ENCODE peak calls at places on chromosomes 13 and 19, in six cellular contexts. One of them, this sample, is unnamed.
A peak's percentile ranks its signal among the peaks of the same experiment; 100 is the strongest.

GRCh38 chr13:113413898-113414282 is 39.4 kb downstream of the ADPRHL1 start:
- DNase-seq in heart right ventricle: no peak
- DNase-seq in mammary epithelial cell: no peak
- DNase-seq in tibial artery: peak; percentile 95
- DNase-seq in left ventricle myocardium inferior: peak; percentile 59
- DNase-seq in colonic mucosa: peak; percentile 40
- DNase-seq in this sample: no peak

GRCh38 chr13:53499551-53499950 is 470.9 kb downstream of the OLFM4 start:
- DNase-seq in heart right ventricle: no peak
- DNase-seq in mammary epithelial cell: no peak
- DNase-seq in tibial artery: no peak
- DNase-seq in left ventricle myocardium inferior: no peak
- DNase-seq in colonic mucosa: no peak
- DNase-seq in this sample: no peak

GRCh38 chr13:24670927-24671326 is 9.3 kb upstream of the ATP12A start:
- DNase-seq in heart right ventricle: no peak
- DNase-seq in mammary epithelial cell: no peak
- DNase-seq in tibial artery: no peak
- DNase-seq in left ventricle myocardium inferior: no peak
- DNase-seq in colonic mucosa: peak; percentile 62
- DNase-seq in this sample: no peak

GRCh38 chr19:15194938-15195337 is 5.9 kb downstream of the NOTCH3 start:
- DNase-seq in heart right ventricle: peak; percentile 29
- DNase-seq in mammary epithelial cell: peak; percentile 44
- DNase-seq in tibial artery: peak; percentile 82
- DNase-seq in left ventricle myocardium inferior: no peak
- DNase-seq in colonic mucosa: no peak
- DNase-seq in this sample: peak; percentile 44

GRCh38 chr19:9945319-9945966 is 9.1 kb upstream of the OLFM2 start:
- DNase-seq in heart right ventricle: peak; percentile 89
- DNase-seq in mammary epithelial cell: peak; percentile 72
- DNase-seq in tibial artery: peak; percentile 98
- DNase-seq in left ventricle myocardium inferior: peak; percentile 90
- DNase-seq in colonic mucosa: peak; percentile 65
- DNase-seq in this sample: peak; percentile 70

GRCh38 chr13:76856141-76856571 is 30.0 kb downstream of the KCTD12 start:
- DNase-seq in heart right ventricle: no peak
- DNase-seq in mammary epithelial cell: peak; percentile 96
- DNase-seq in tibial artery: no peak
- DNase-seq in left ventricle myocardium inferior: no peak
- DNase-seq in colonic mucosa: no peak
- DNase-seq in this sample: peak; percentile 91

GRCh38 chr13:75258159-75258782 is 223.7 kb downstream of the TBC1D4 start:
- DNase-seq in heart right ventricle: no peak
- DNase-seq in mammary epithelial cell: peak; percentile 50
- DNase-seq in tibial artery: no peak
- DNase-seq in left ventricle myocardium inferior: no peak
- DNase-seq in colonic mucosa: no peak
- DNase-seq in this sample: peak; percentile 69

GRCh38 chr13:23956106-23956505 is 58.8 kb upstream of the C1QTNF9B start:
- DNase-seq in heart right ventricle: no peak
- DNase-seq in mammary epithelial cell: peak; percentile 90
- DNase-seq in tibial artery: no peak
- DNase-seq in left ventricle myocardium inferior: no peak
- DNase-seq in colonic mucosa: peak; percentile 45
- DNase-seq in this sample: peak; percentile 92

GRCh38 chr19:57028804-57029525 is 90.8 kb upstream of the USP29 start:
- DNase-seq in heart right ventricle: no peak
- DNase-seq in mammary epithelial cell: no peak
- DNase-seq in tibial artery: no peak
- DNase-seq in left ventricle myocardium inferior: no peak
- DNase-seq in colonic mucosa: no peak
- DNase-seq in this sample: no peak

GRCh38 chr19:44800461-44800860 is 8.4 kb upstream of the BCAM start:
- DNase-seq in heart right ventricle: peak; percentile 87
- DNase-seq in mammary epithelial cell: peak; percentile 63
- DNase-seq in tibial artery: peak; percentile 87
- DNase-seq in left ventricle myocardium inferior: peak; percentile 83
- DNase-seq in colonic mucosa: peak; percentile 85
- DNase-seq in this sample: peak; percentile 78

GRCh38 chr19:45475537-45476348 is 7.9 kb downstream of the FOSB start:
- DNase-seq in heart right ventricle: no peak
- DNase-seq in mammary epithelial cell: no peak
- DNase-seq in tibial artery: no peak
- DNase-seq in left ventricle myocardium inferior: no peak
- DNase-seq in colonic mucosa: no peak
- DNase-seq in this sample: peak; percentile 36

GRCh38 chr13:57627663-57628062 is 3.9 kb upstream of the PCDH17 start:
- DNase-seq in heart right ventricle: no peak
- DNase-seq in mammary epithelial cell: no peak
- DNase-seq in tibial artery: no peak
- DNase-seq in left ventricle myocardium inferior: no peak
- DNase-seq in colonic mucosa: no peak
- DNase-seq in this sample: peak; percentile 39

GRCh38 chr13:48949566-48950506 is 25.9 kb upstream of the FNDC3A start:
- DNase-seq in heart right ventricle: no peak
- DNase-seq in mammary epithelial cell: no peak
- DNase-seq in tibial artery: no peak
- DNase-seq in left ventricle myocardium inferior: no peak
- DNase-seq in colonic mucosa: no peak
- DNase-seq in this sample: no peak

GRCh38 chr19:6952956-6953355 is 65.6 kb downstream of the ADGRE1 start:
- DNase-seq in heart right ventricle: no peak
- DNase-seq in mammary epithelial cell: no peak
- DNase-seq in tibial artery: no peak
- DNase-seq in left ventricle myocardium inferior: no peak
- DNase-seq in colonic mucosa: no peak
- DNase-seq in this sample: no peak

GRCh38 chr19:23916991-23917390 is 2.3 kb downstream of the ZNF726 start:
- DNase-seq in heart right ventricle: no peak
- DNase-seq in mammary epithelial cell: peak; percentile 46
- DNase-seq in tibial artery: no peak
- DNase-seq in left ventricle myocardium inferior: no peak
- DNase-seq in colonic mucosa: no peak
- DNase-seq in this sample: peak; percentile 56

GRCh38 chr19:50962245-50962644 is 7.1 kb downstream of the KLK6 start:
- DNase-seq in heart right ventricle: no peak
- DNase-seq in mammary epithelial cell: no peak
- DNase-seq in tibial artery: no peak
- DNase-seq in left ventricle myocardium inferior: no peak
- DNase-seq in colonic mucosa: no peak
- DNase-seq in this sample: no peak

GRCh38 chr13:29679357-29680050 is 84.0 kb upstream of the SLC7A1 start:
- DNase-seq in heart right ventricle: peak; percentile 68
- DNase-seq in mammary epithelial cell: no peak
- DNase-seq in tibial artery: no peak
- DNase-seq in left ventricle myocardium inferior: peak; percentile 52
- DNase-seq in colonic mucosa: no peak
- DNase-seq in this sample: no peak

GRCh38 chr19:45211751-45212381 is 33.3 kb downstream of the BLOC1S3 start:
- DNase-seq in heart right ventricle: peak; percentile 67
- DNase-seq in mammary epithelial cell: no peak
- DNase-seq in tibial artery: no peak
- DNase-seq in left ventricle myocardium inferior: peak; percentile 71
- DNase-seq in colonic mucosa: no peak
- DNase-seq in this sample: no peak

GRCh38 chr13:45749026-45749759 is 47.1 kb downstream of the CBY2 start:
- DNase-seq in heart right ventricle: no peak
- DNase-seq in mammary epithelial cell: no peak
- DNase-seq in tibial artery: no peak
- DNase-seq in left ventricle myocardium inferior: no peak
- DNase-seq in colonic mucosa: no peak
- DNase-seq in this sample: no peak

GRCh38 chr13:51223284-51224270 is 1.4 kb downstream of the FAM124A start:
- DNase-seq in heart right ventricle: peak; percentile 20
- DNase-seq in mammary epithelial cell: no peak
- DNase-seq in tibial artery: no peak
- DNase-seq in left ventricle myocardium inferior: no peak
- DNase-seq in colonic mucosa: no peak
- DNase-seq in this sample: no peak

GRCh38 chr13:73984949-73985691 is 149.1 kb downstream of the KLF12 start:
- DNase-seq in heart right ventricle: peak; percentile 29
- DNase-seq in mammary epithelial cell: no peak
- DNase-seq in tibial artery: no peak
- DNase-seq in left ventricle myocardium inferior: peak; percentile 17
- DNase-seq in colonic mucosa: no peak
- DNase-seq in this sample: no peak

GRCh38 chr13:21771075-21771474 is 100.2 kb downstream of the FGF9 start:
- DNase-seq in heart right ventricle: no peak
- DNase-seq in mammary epithelial cell: no peak
- DNase-seq in tibial artery: no peak
- DNase-seq in left ventricle myocardium inferior: no peak
- DNase-seq in colonic mucosa: no peak
- DNase-seq in this sample: no peak

GRCh38 chr13:21762512-21762911 is 91.6 kb downstream of the FGF9 start:
- DNase-seq in heart right ventricle: no peak
- DNase-seq in mammary epithelial cell: no peak
- DNase-seq in tibial artery: no peak
- DNase-seq in left ventricle myocardium inferior: no peak
- DNase-seq in colonic mucosa: no peak
- DNase-seq in this sample: no peak

DNA sequence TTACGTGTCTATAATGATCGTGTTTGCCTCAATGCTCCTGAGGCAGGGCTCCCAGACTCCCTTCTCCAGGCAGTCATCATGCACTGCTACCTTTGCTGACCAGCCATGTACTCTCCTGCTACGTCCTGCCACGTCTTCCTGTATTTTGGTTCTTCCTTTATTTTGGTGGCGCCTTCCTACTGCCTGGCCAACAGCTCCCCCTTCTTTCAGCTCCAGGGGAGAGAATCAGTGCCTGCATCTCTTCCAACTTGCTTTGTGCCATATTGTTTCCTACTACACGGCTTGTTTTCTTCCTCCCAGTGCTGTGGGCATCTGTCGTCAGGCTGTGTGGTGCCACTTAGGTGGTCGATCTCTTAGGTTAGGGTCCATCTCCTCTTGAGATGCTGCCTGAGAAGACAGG is 96.2 kb downstream of the FGF9 start:
- DNase-seq in heart right ventricle: no peak
- DNase-seq in mammary epithelial cell: no peak
- DNase-seq in tibial artery: no peak
- DNase-seq in left ventricle myocardium inferior: no peak
- DNase-seq in colonic mucosa: no peak
- DNase-seq in this sample: no peak
- TF ChIP-seq CTCF in heart right ventricle: no peak
- TF ChIP-seq CTCF in mammary epithelial cell: no peak
- TF ChIP-seq CTCF in tibial artery: no peak
- TF ChIP-seq CTCF in left ventricle myocardium inferior: no peak
- TF ChIP-seq CTCF in colonic mucosa: no peak
- TF ChIP-seq CTCF in this sample: no peak

GRCh38 chr19:31675187-31675913 is 326.1 kb upstream of the TSHZ3 start:
- DNase-seq in heart right ventricle: no peak
- DNase-seq in mammary epithelial cell: peak; percentile 91
- DNase-seq in tibial artery: no peak
- DNase-seq in left ventricle myocardium inferior: no peak
- DNase-seq in colonic mucosa: no peak
- DNase-seq in this sample: no peak

GRCh38 chr19:31678421-31678820 is 329.2 kb upstream of the TSHZ3 start:
- DNase-seq in heart right ventricle: no peak
- DNase-seq in mammary epithelial cell: no peak
- DNase-seq in tibial artery: no peak
- DNase-seq in left ventricle myocardium inferior: no peak
- DNase-seq in colonic mucosa: no peak
- DNase-seq in this sample: no peak

GRCh38 chr19:31676271-31677004 is 327.2 kb upstream of the TSHZ3 start:
- DNase-seq in heart right ventricle: no peak
- DNase-seq in mammary epithelial cell: peak; percentile 14
- DNase-seq in tibial artery: no peak
- DNase-seq in left ventricle myocardium inferior: no peak
- DNase-seq in colonic mucosa: no peak
- DNase-seq in this sample: no peak

GRCh38 chr19:31670931-31671330 is 321.7 kb upstream of the TSHZ3 start:
- DNase-seq in heart right ventricle: no peak
- DNase-seq in mammary epithelial cell: no peak
- DNase-seq in tibial artery: no peak
- DNase-seq in left ventricle myocardium inferior: no peak
- DNase-seq in colonic mucosa: no peak
- DNase-seq in this sample: no peak

DNA sequence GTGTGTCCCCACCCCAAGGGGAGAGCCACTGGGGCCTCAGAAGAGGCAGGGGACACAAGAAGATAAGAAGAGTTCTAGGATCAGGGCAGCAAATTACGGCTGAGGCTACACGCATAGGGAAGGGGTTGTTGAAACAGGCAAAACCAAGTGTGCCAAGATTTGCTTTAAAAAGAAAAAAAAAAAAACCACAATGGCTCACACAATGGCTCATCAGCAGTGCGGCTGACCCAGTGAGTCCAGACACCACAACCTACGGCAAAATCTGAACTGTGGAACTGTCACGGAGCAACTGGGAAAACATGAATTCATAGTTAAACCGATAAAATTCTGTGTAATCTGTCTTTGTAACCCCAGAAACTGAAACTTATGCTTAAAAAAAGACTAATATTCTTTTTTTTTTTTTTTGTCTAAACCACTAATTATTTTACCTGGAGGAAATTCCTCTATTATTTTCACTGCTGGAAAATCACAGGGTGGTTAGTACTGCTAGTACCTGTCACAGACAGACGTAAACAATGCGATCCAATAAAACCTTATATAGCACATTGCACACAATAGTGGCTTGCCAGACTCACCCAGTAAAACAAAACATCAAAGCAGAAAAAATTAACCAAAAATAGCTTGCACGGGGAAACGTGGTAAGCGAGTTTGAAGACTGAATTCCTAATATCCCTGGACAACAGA is 325.4 kb upstream of the TSHZ3 start:
- DNase-seq in heart right ventricle: no peak
- DNase-seq in mammary epithelial cell: peak; percentile 81
- DNase-seq in tibial artery: no peak
- DNase-seq in left ventricle myocardium inferior: no peak
- DNase-seq in colonic mucosa: no peak
- DNase-seq in this sample: no peak
- H3K4me3 ChIP-seq in heart right ventricle: no peak overlapping the region
- H3K4me3 ChIP-seq in mammary epithelial cell: no peak overlapping the region
- H3K4me3 ChIP-seq in tibial artery: no peak overlapping the region
- H3K4me3 ChIP-seq in left ventricle myocardium inferior: no peak overlapping the region
- H3K4me3 ChIP-seq in colonic mucosa: no peak overlapping the region
- H3K4me3 ChIP-seq in this sample: no peak overlapping the region

DNA sequence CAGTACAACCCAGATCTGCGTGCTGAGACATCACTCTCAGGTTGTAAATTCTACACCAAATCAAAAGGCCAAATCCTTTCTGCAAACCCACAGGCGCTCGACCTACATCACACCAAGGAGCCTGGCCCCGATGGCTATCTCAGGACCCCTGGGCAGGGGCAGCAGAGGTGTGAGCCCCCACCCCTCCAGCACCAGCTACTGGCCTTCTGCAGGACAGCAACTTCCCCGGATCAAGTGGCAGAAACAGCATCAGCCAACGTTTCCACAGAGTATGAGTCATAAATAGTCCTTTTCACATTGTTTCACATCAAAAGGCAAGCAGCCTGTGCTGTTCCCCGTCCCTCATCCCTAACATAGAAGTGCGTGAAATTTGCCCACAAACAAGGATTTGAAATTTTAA is 276.1 kb downstream of the ZNF536 start:
- DNase-seq in heart right ventricle: no peak
- DNase-seq in mammary epithelial cell: no peak
- DNase-seq in tibial artery: no peak
- DNase-seq in left ventricle myocardium inferior: no peak
- DNase-seq in colonic mucosa: no peak
- DNase-seq in this sample: no peak
- TF ChIP-seq CTCF in heart right ventricle: no peak
- TF ChIP-seq CTCF in mammary epithelial cell: no peak
- TF ChIP-seq CTCF in tibial artery: no peak
- TF ChIP-seq CTCF in left ventricle myocardium inferior: no peak
- TF ChIP-seq CTCF in colonic mucosa: no peak
- TF ChIP-seq CTCF in this sample: no peak

GRCh38 chr13:41054919-41055619 is 6.2 kb upstream of the WBP4 start:
- DNase-seq in heart right ventricle: no peak
- DNase-seq in mammary epithelial cell: no peak
- DNase-seq in tibial artery: no peak
- DNase-seq in left ventricle myocardium inferior: no peak
- DNase-seq in colonic mucosa: no peak
- DNase-seq in this sample: no peak
- H3K4me3 ChIP-seq in heart right ventricle: no peak overlapping the region
- H3K4me3 ChIP-seq in mammary epithelial cell: no peak overlapping the region
- H3K4me3 ChIP-seq in tibial artery: no peak overlapping the region
- H3K4me3 ChIP-seq in left ventricle myocardium inferior: peak overlapping the region; percentile 33
- H3K4me3 ChIP-seq in colonic mucosa: no peak overlapping the region
- H3K4me3 ChIP-seq in this sample: no peak overlapping the region

This sample was measured in epithelial cell of esophagus.